ENCODE peak calls at places on chromosome 4, in eight cellular contexts. One of them, this sample, is unnamed.

GRCh38 chr4:176137626-176138025 is 57.8 kb downstream of the SPATA4 start:
- DNase-seq in transverse colon: no peak
- DNase-seq in stomach: no peak
- DNase-seq in HepG2: no peak
- DNase-seq in GM12878: no peak
- DNase-seq in H1: no peak
- DNase-seq in sigmoid colon: no peak
- DNase-seq in suprapubic skin: no peak
- DNase-seq in this sample: no peak

GRCh38 chr4:121198261-121198660 is 34.1 kb upstream of the TNIP3 start:
- DNase-seq in stomach: no peak
- DNase-seq in suprapubic skin: no peak
- DNase-seq in HepG2: no peak
- DNase-seq in sigmoid colon: no peak
- DNase-seq in transverse colon: no peak
- DNase-seq in H1: no peak
- DNase-seq in GM12878: no peak
- DNase-seq in this sample: no peak

GRCh38 chr4:48121180-48121579 is 12.9 kb downstream of the TXK start:
- DNase-seq in H1: no peak
- DNase-seq in transverse colon: no peak
- DNase-seq in GM12878: no peak
- DNase-seq in HepG2: no peak
- DNase-seq in sigmoid colon: no peak
- DNase-seq in suprapubic skin: no peak
- DNase-seq in stomach: no peak
- DNase-seq in this sample: no peak

GRCh38 chr4:40622913-40623312 is 6.8 kb downstream of the RBM47 start:
- DNase-seq in H1: no peak
- DNase-seq in HepG2: no peak
- DNase-seq in suprapubic skin: no peak
- DNase-seq in stomach: peak; percentile 64
- DNase-seq in sigmoid colon: no peak
- DNase-seq in transverse colon: no peak
- DNase-seq in GM12878: peak; percentile 81
- DNase-seq in this sample: no peak

GRCh38 chr4:141347738-141348524 is 127.2 kb downstream of the ZNF330 start:
- DNase-seq in transverse colon: no peak
- DNase-seq in suprapubic skin: no peak
- DNase-seq in sigmoid colon: no peak
- DNase-seq in stomach: no peak
- DNase-seq in GM12878: no peak
- DNase-seq in H1: no peak
- DNase-seq in HepG2: no peak
- DNase-seq in this sample: no peak

GRCh38 chr4:152536545-152537182 is 772 bp upstream of the FBXW7 start:
- DNase-seq in suprapubic skin: no peak
- DNase-seq in stomach: no peak
- DNase-seq in sigmoid colon: no peak
- DNase-seq in transverse colon: peak; percentile 69
- DNase-seq in H1: no peak
- DNase-seq in HepG2: peak; percentile 50
- DNase-seq in GM12878: no peak
- DNase-seq in this sample: no peak

GRCh38 chr4:73599182-73599581 is 21.1 kb downstream of the RASSF6 start:
- DNase-seq in sigmoid colon: no peak
- DNase-seq in transverse colon: peak; percentile 80
- DNase-seq in H1: peak; percentile 52
- DNase-seq in stomach: peak; percentile 69
- DNase-seq in suprapubic skin: no peak
- DNase-seq in HepG2: peak; percentile 95
- DNase-seq in GM12878: no peak
- DNase-seq in this sample: no peak

GRCh38 chr4:144514736-144515135 is 131.2 kb upstream of the HHIP start:
- DNase-seq in HepG2: no peak
- DNase-seq in sigmoid colon: no peak
- DNase-seq in suprapubic skin: no peak
- DNase-seq in GM12878: no peak
- DNase-seq in H1: no peak
- DNase-seq in transverse colon: no peak
- DNase-seq in stomach: no peak
- DNase-seq in this sample: no peak

GRCh38 chr4:26116057-26116456 is 202.0 kb downstream of the SMIM20 start:
- DNase-seq in stomach: no peak
- DNase-seq in HepG2: no peak
- DNase-seq in GM12878: no peak
- DNase-seq in transverse colon: no peak
- DNase-seq in H1: no peak
- DNase-seq in sigmoid colon: no peak
- DNase-seq in suprapubic skin: no peak
- DNase-seq in this sample: no peak

GRCh38 chr4:52617467-52618017 is 41.6 kb downstream of the USP46 start:
- DNase-seq in sigmoid colon: no peak
- DNase-seq in stomach: no peak
- DNase-seq in H1: no peak
- DNase-seq in HepG2: no peak
- DNase-seq in suprapubic skin: no peak
- DNase-seq in transverse colon: no peak
- DNase-seq in GM12878: no peak
- DNase-seq in this sample: no peak

GRCh38 chr4:1249731-1250526 is 999 bp upstream of the CTBP1 start:
- DNase-seq in GM12878: no peak
- DNase-seq in transverse colon: peak; percentile 50
- DNase-seq in sigmoid colon: peak; percentile 82
- DNase-seq in suprapubic skin: peak; percentile 77
- DNase-seq in stomach: no peak
- DNase-seq in HepG2: peak; percentile 40
- DNase-seq in H1: peak; percentile 74
- DNase-seq in this sample: peak; percentile 49

GRCh38 chr4:119041951-119042560 is 93.6 kb upstream of the MYOZ2 start:
- DNase-seq in suprapubic skin: no peak
- DNase-seq in H1: no peak
- DNase-seq in GM12878: peak; percentile 12
- DNase-seq in stomach: peak; percentile 60
- DNase-seq in transverse colon: peak; percentile 76
- DNase-seq in sigmoid colon: peak; percentile 79
- DNase-seq in HepG2: peak; percentile 66
- DNase-seq in this sample: peak; percentile 45

GRCh38 chr4:119048446-119048845 is 87.2 kb upstream of the MYOZ2 start:
- DNase-seq in sigmoid colon: no peak
- DNase-seq in HepG2: no peak
- DNase-seq in H1: no peak
- DNase-seq in GM12878: no peak
- DNase-seq in transverse colon: no peak
- DNase-seq in stomach: no peak
- DNase-seq in suprapubic skin: no peak
- DNase-seq in this sample: no peak

GRCh38 chr4:119049342-119049741 is 86.3 kb upstream of the MYOZ2 start:
- DNase-seq in HepG2: no peak
- DNase-seq in sigmoid colon: no peak
- DNase-seq in suprapubic skin: no peak
- DNase-seq in GM12878: no peak
- DNase-seq in H1: no peak
- DNase-seq in stomach: no peak
- DNase-seq in transverse colon: no peak
- DNase-seq in this sample: no peak

GRCh38 chr4:119044919-119045318 is 90.7 kb upstream of the MYOZ2 start:
- DNase-seq in GM12878: no peak
- DNase-seq in transverse colon: no peak
- DNase-seq in H1: no peak
- DNase-seq in suprapubic skin: no peak
- DNase-seq in HepG2: no peak
- DNase-seq in stomach: no peak
- DNase-seq in sigmoid colon: no peak
- DNase-seq in this sample: no peak

DNA sequence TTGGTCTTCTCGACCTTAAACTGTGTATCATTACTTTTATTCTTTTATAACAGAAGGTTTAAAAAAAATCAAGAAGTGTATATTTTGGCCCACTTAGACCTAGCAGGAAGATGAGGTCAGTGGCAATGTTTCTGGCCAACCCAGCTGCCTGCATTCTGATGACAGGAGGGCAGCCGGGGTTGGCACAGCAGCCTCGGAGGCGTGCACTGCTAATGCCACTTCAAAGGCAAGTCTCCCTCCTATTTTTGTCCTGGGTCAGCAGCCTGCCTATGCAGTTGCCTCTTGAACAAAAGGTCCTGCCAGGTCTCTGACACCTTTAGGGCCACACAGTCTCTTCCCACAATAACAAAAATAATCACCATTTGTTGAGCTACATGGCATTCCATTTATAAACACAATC is 89.4 kb upstream of the MYOZ2 start:
- DNase-seq in transverse colon: no peak
- DNase-seq in suprapubic skin: no peak
- DNase-seq in stomach: peak; percentile 71
- DNase-seq in HepG2: no peak
- DNase-seq in H1: no peak
- DNase-seq in GM12878: no peak
- DNase-seq in sigmoid colon: peak; percentile 81
- DNase-seq in this sample: peak; percentile 68
- TF ChIP-seq EP300 in transverse colon: no peak
- TF ChIP-seq EP300 in suprapubic skin: no peak
- TF ChIP-seq EP300 in stomach: peak; percentile 89
- TF ChIP-seq EP300 in HepG2: no peak
- TF ChIP-seq EP300 in H1: no peak
- TF ChIP-seq EP300 in GM12878: no peak
- TF ChIP-seq EP300 in sigmoid colon: peak; percentile 45
- TF ChIP-seq EP300 in this sample: no peak

GRCh38 chr4:128604204-128604603 is 205.3 kb upstream of the JADE1 start:
- DNase-seq in H1: no peak
- DNase-seq in GM12878: no peak
- DNase-seq in suprapubic skin: no peak
- DNase-seq in sigmoid colon: no peak
- DNase-seq in HepG2: no peak
- DNase-seq in stomach: no peak
- DNase-seq in transverse colon: no peak
- DNase-seq in this sample: no peak

GRCh38 chr4:128600410-128600809 is 209.1 kb upstream of the JADE1 start:
- DNase-seq in transverse colon: no peak
- DNase-seq in stomach: peak; percentile 37
- DNase-seq in H1: peak; percentile 31
- DNase-seq in suprapubic skin: no peak
- DNase-seq in GM12878: no peak
- DNase-seq in HepG2: peak; percentile 33
- DNase-seq in sigmoid colon: no peak
- DNase-seq in this sample: no peak

GRCh38 chr4:128604840-128605239 is 204.7 kb upstream of the JADE1 start:
- DNase-seq in sigmoid colon: no peak
- DNase-seq in suprapubic skin: no peak
- DNase-seq in HepG2: no peak
- DNase-seq in GM12878: no peak
- DNase-seq in stomach: no peak
- DNase-seq in H1: no peak
- DNase-seq in transverse colon: no peak
- DNase-seq in this sample: no peak

GRCh38 chr4:128601992-128602695 is 207.4 kb upstream of the JADE1 start:
- DNase-seq in stomach: no peak
- DNase-seq in H1: peak; percentile 30
- DNase-seq in transverse colon: no peak
- DNase-seq in sigmoid colon: no peak
- DNase-seq in GM12878: no peak
- DNase-seq in suprapubic skin: no peak
- DNase-seq in HepG2: no peak
- DNase-seq in this sample: no peak

DNA sequence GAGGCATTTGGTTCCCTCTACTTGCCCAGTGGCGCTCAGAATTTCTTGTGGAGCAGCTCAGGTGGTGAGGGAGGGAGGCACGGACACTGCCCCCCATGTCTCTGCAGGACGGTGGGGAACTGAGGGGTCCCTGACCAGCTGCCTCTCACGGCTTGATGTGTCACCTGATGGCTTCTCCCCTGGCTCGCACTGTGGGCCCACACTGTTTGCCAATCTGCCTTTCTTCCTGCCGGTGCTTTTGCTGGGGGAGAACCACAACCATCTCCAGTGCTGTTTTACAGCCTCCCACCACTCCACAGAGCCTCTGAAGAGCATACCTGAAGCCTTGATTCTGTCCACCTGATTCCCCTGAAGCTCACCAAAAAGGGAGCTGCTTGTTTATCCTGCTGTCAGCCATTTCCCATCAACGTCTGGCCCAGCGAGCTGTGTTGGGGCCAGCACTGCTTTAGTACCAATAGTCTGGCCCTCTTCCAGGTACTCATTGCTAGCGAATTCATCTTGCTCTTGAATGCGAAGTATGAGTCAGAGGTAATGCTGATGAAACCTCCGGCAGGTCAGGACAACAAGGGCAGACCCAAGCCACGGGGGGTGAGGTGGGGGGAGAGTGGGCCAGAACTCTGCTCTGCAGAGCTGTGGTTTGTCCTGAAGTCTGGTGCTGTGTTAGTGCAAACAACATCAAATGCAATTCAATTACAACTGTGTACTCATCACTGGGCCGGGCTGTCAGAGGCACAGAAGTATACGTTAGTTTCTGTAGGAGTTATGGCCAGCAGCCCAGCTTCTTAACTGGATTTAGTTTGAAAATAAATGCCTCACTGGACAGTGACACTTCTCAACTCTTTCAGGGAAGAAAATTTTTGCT is 208.3 kb upstream of the JADE1 start:
- DNase-seq in stomach: peak; percentile 73
- DNase-seq in H1: peak; percentile 40
- DNase-seq in GM12878: no peak
- DNase-seq in suprapubic skin: no peak
- DNase-seq in HepG2: peak; percentile 93
- DNase-seq in sigmoid colon: peak; percentile 86
- DNase-seq in transverse colon: peak; percentile 65
- DNase-seq in this sample: peak; percentile 87
- TF ChIP-seq POLR2AphosphoS5 in stomach: peak; percentile 61
- TF ChIP-seq POLR2AphosphoS5 in H1: no peak
- TF ChIP-seq POLR2AphosphoS5 in GM12878: no peak
- TF ChIP-seq POLR2AphosphoS5 in suprapubic skin: no peak
- TF ChIP-seq POLR2AphosphoS5 in HepG2: no peak
- TF ChIP-seq POLR2AphosphoS5 in sigmoid colon: no peak
- TF ChIP-seq POLR2AphosphoS5 in transverse colon: no peak
- TF ChIP-seq POLR2AphosphoS5 in this sample: peak; percentile 50

GRCh38 chr4:182878633-182879495 is 38.3 kb downstream of the DCTD start:
- DNase-seq in GM12878: no peak
- DNase-seq in HepG2: peak; percentile 15
- DNase-seq in transverse colon: no peak
- DNase-seq in stomach: no peak
- DNase-seq in sigmoid colon: peak; percentile 64
- DNase-seq in H1: no peak
- DNase-seq in suprapubic skin: no peak
- DNase-seq in this sample: peak; percentile 50
- TF ChIP-seq CTCF in GM12878: no peak
- TF ChIP-seq CTCF in HepG2: no peak
- TF ChIP-seq CTCF in transverse colon: no peak
- TF ChIP-seq CTCF in stomach: no peak
- TF ChIP-seq CTCF in sigmoid colon: no peak
- TF ChIP-seq CTCF in H1: no peak
- TF ChIP-seq CTCF in suprapubic skin: no peak
- TF ChIP-seq CTCF in this sample: no peak

DNA sequence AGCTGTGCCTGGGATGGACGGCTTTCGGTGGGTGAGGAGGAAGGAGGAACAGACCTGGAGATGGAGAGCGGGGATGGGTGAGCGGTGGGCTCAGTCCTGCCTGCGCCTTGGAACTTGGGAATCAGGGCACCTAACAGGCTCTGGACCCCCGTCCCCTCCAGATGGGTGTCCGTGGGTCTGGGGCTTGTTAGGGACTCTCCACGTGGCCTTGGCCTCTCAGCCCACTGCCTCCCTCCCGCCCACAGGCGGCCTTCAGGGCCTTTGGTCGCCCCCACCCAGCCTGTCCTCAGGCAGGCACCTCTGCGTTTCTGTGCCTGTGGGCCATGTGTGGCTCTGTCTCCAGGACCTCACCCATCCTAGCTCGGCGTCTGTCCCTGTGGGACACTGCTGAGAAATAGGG is 29.0 kb downstream of the TRMT44 start:
- DNase-seq in GM12878: no peak
- DNase-seq in stomach: no peak
- DNase-seq in transverse colon: no peak
- DNase-seq in suprapubic skin: no peak
- DNase-seq in sigmoid colon: no peak
- DNase-seq in H1: no peak
- DNase-seq in HepG2: no peak
- DNase-seq in this sample: no peak
- TF ChIP-seq EP300 in GM12878: no peak
- TF ChIP-seq EP300 in stomach: no peak
- TF ChIP-seq EP300 in transverse colon: no peak
- TF ChIP-seq EP300 in suprapubic skin: no peak
- TF ChIP-seq EP300 in sigmoid colon: no peak
- TF ChIP-seq EP300 in H1: no peak
- TF ChIP-seq EP300 in HepG2: no peak
- TF ChIP-seq EP300 in this sample: no peak